ENCODE peak calls at places on chromosomes 16 and 17, in four cellular contexts. A is AG04450, M is cardiac muscle cell, S is esophagus squamous epithelium. X is an unnamed sample.

GRCh38 chr16:21161211-21161610 is 2.7 kb downstream of the LDAF1 start:
- DNase-seq in A (no peak), M (no peak), S (no peak), X (no peak)

GRCh38 chr16:67428146-67428731 is 2.7 kb upstream of the HSD11B2 start:
- DNase-seq in M (peak), A (no peak), S (no peak), X (peak)

GRCh38 chr16:2973081-2973480 is 3.9 kb downstream of the PAQR4 start:
- DNase-seq in A (no peak), S (no peak), M (no peak), X (no peak)

GRCh38 chr16:58176608-58177346 is 21.1 kb downstream of the CSNK2A2 start:
- DNase-seq in S (no peak), A (no peak), M (no peak), X (no peak)

GRCh38 chr17:77390870-77391269 is 250.1 kb downstream of the SEC14L1 start:
- DNase-seq in A (no peak), M (no peak), S (no peak), X (no peak)

GRCh38 chr17:63419398-63419797 is 26.7 kb downstream of the CYB561 start:
- DNase-seq in A (no peak), M (no peak), S (no peak), X (no peak)

GRCh38 chr17:6757747-6758146 is 1.9 kb downstream of the XAF1 start:
- DNase-seq in S (no peak), A (no peak), M (no peak), X (no peak)

GRCh38 chr16:28569011-28569410 is 15.3 kb downstream of the SGF29 start:
- DNase-seq in A (peak), M (no peak), S (no peak), X (no peak)

GRCh38 chr17:15456972-15457722 is 10.3 kb downstream of the CDRT4 start:
- DNase-seq in S (no peak), M (no peak), A (peak), X (peak)

GRCh38 chr17:2054740-2055493 is at the start of gene HIC1:
- DNase-seq in M (peak), S (no peak), A (no peak), X (peak)

GRCh38 chr16:49939495-49939894 is 83.6 kb upstream of the ZNF423 start:
- DNase-seq in S (no peak), A (no peak), M (no peak), X (no peak)

GRCh38 chr16:87457724-87458423 is 35.0 kb downstream of the ZCCHC14 start:
- DNase-seq in A (peak), S (no peak), M (no peak), X (no peak)

GRCh38 chr17:5846001-5846400 is 224.2 kb upstream of the WSCD1 start:
- DNase-seq in M (no peak), S (no peak), A (no peak), X (no peak)

GRCh38 chr16:27315333-27316037 is 1.7 kb downstream of the IL4R start:
- DNase-seq in S (no peak), A (no peak), M (peak), X (no peak)

GRCh38 chr17:50051082-50051576 is 4.8 kb upstream of the ITGA3 start:
- DNase-seq in S (no peak), M (no peak), A (no peak), X (no peak)

GRCh38 chr16:87375426-87376135 is 8.0 kb downstream of the FBXO31 start:
- DNase-seq in S (no peak), A (no peak), M (no peak), X (peak)

GRCh38 chr16:88781140-88782077 is 3.6 kb downstream of the PIEZO1 start:
- DNase-seq in A (no peak), S (no peak), M (no peak), X (no peak)

GRCh38 chr16:70410736-70411135 is 28.2 kb downstream of the ST3GAL2 start:
- DNase-seq in S (no peak), A (no peak), M (no peak), X (no peak)

GRCh38 chr17:40086150-40087044 is 14.0 kb downstream of the NR1D1 start:
- DNase-seq in S (no peak), A (no peak), M (peak), X (peak)

GRCh38 chr17:60827920-60828319 is 150.3 kb downstream of the BCAS3 start:
- DNase-seq in A (no peak), M (no peak), S (no peak), X (no peak)

GRCh38 chr16:84461504-84462295 is 42.8 kb downstream of the MEAK7 start:
- DNase-seq in M (no peak), S (no peak), A (no peak), X (no peak)

GRCh38 chr16:29824589-29825144 is 4.4 kb downstream of the MVP start:
- DNase-seq in M (no peak), S (no peak), A (peak), X (no peak)

GRCh38 chr16:29830774-29831173 is 10.5 kb downstream of the MVP start:
- DNase-seq in S (no peak), A (no peak), M (no peak), X (no peak)

GRCh38 chr16:29821663-29822115 is 1.4 kb downstream of the MVP start:
- DNase-seq in S (no peak), M (no peak), A (no peak), X (no peak)

GRCh38 chr16:29825145-29826044 is 5.1 kb downstream of the MVP start:
- DNase-seq in S (no peak), M (no peak), A (peak), X (no peak)

GRCh38 chr16:29826342-29826695 is 6.1 kb downstream of the MVP start:
- DNase-seq in S (no peak), A (no peak), M (no peak), X (no peak)
- H3K27ac ChIP-seq in S (peak), A (peak), M (no peak), X (peak)

DNA sequence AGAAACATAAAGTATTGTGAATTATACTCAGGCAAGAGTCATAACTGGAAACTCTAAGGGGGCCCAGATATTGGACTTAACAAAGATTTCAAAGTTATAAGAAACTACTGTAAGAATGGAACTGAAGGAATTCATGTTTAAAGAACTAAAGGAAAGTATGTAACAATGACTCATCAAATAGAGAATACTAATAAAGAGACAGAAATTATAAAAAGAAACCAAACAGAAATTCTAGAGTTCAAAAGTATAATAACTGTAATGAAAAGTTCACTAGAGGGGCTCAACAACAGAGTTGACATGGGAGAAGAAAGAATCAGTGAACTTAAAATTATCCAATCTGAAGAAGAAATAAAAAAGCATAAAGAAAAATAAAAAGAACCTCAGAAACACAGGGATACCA is 55.4 kb downstream of the ADCY9 start:
- DNase-seq in A (no peak), M (no peak), S (no peak), X (no peak)
- H3K27ac ChIP-seq in A (no peak), M (no peak), S (no peak), X (peak)

GRCh38 chr17:38441429-38442061 is 13.3 kb downstream of the ARHGAP23 start:
- DNase-seq in M (no peak), A (no peak), S (no peak), X (no peak)

GRCh38 chr17:38440614-38441397 is 12.5 kb downstream of the ARHGAP23 start:
- DNase-seq in S (no peak), A (no peak), M (peak), X (no peak)

GRCh38 chr17:38444151-38444550 is 15.9 kb downstream of the ARHGAP23 start:
- DNase-seq in S (no peak), M (peak), A (no peak), X (peak)

GRCh38 chr17:38443356-38444026 is 15.2 kb downstream of the ARHGAP23 start:
- DNase-seq in A (no peak), M (no peak), S (no peak), X (no peak)

GRCh38 chr17:38442548-38442947 is 14.3 kb downstream of the ARHGAP23 start:
- DNase-seq in M (no peak), S (no peak), A (no peak), X (no peak)
- H3K27ac ChIP-seq in M (no peak), S (no peak), A (no peak), X (peak)

GRCh38 chr17:80600586-80600985 is 55.9 kb downstream of the RPTOR start:
- DNase-seq in S (no peak), A (no peak), M (no peak), X (no peak)
- H3K27ac ChIP-seq in S (no peak), A (no peak), M (no peak), X (no peak)

DNA sequence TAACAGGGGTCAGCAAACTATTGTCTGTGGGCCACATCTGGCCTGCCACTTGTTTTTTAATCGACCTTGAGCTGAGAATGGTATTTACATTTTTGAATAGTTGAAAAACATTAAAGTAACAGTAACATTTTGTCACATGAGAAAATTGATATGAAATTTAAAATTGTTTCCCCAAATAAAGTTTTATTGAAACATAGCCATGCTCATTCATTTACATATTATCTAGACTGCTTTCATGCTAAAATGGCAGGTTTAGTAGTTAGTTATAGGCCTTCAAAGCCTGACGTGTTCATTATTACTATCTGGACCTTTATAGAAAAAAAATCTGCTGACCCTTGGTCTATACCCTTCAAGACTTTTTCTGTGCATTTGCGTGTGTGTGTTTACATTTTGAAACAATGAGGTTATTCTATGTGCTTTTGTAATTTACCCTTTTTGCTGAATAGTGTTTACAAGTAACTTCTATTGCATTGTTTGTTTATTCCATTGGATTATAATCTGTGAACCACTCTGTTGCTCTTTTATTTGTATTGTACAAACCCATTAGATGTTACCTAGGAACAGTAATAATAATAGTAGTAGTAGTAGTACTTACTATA is 37.1 kb downstream of the FTO start:
- DNase-seq in A (no peak), M (no peak), S (no peak), X (no peak)
- H3K27ac ChIP-seq in A (no peak), M (no peak), S (no peak), X (no peak)

DNA sequence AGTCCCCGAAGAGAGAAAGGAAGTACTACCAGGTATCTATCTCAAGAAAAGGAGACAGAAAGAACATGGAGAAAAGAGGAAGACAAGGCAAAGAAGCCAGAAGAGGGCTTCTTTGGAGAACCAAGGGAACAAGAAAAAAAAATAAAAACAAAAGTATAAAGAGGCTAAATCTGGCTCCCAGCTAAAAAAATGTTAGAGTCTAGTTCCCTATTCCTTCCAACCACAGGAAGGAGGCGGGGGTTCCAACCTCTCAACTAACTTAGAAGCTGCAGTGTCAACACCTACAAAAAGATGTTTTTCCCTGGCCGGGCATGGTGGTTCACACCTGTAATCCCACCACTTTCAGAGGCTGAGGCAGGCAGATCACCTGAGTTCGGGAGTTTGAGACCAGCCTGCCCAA is 13.4 kb downstream of the UTP6 start:
- DNase-seq in M (no peak), S (no peak), A (no peak), X (no peak)
- H3K27ac ChIP-seq in M (no peak), S (no peak), A (no peak), X (no peak)

DNA sequence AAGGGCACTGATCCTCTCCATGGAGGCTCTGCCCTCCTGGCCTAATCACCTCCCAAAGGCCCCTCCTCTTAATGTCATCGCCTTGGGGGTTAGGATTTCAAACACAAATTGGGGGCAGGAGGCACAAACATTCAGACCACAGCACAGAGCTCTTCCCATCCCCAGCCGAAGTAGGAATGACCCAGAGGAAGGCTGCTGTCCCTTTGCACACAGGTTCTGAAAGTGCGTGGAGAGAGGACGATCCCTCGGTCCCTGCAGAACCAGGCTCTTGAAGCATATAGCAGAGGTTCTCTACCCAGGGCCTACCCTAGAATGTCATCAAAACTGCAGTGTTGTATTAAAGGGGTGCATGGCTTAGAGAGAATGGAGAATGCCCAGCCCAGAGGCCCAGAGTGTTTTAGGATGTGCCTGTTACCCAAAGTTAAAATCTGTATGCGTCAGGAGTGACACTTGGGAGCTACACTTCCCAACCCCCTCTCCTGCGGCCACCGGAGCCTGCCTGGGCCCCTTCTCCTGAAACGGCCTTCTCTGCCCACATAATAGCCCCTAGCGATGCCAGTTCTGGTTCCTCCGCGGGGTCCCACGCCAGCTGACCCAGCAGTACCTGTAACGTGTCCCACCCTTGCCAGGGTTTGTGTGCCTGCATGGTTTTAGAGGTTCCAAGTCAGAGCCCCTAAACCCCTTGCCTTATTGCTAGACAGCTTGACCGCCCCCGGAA is 159.5 kb upstream of the CACNG5 start:
- DNase-seq in M (peak), S (no peak), A (no peak), X (no peak)
- H3K27ac ChIP-seq in M (no peak), S (peak), A (no peak), X (peak)

GRCh38 chr16:48511071-48511540 is 98.9 kb downstream of the N4BP1 start:
- DNase-seq in S (no peak), A (peak), M (no peak), X (no peak)
- H3K27ac ChIP-seq in S (peak), A (no peak), M (no peak), X (no peak)